ENCODE peak calls at places on chromosomes 4 and X, in seven cellular contexts. H is mammary epithelial cell, M is left ventricle myocardium inferior, I is lower leg skin, A is right lobe of liver, O is HFF-Myc, G is omental fat pad. Z is an unnamed sample.

GRCh38 chr4:1164444-1164843 is 7.9 kb downstream of the SPON2 start:
- DNase-seq in I (no peak), M (no peak), O (no peak), H (no peak), A (no peak), G (no peak), Z (no peak)

GRCh38 chr4:104591505-104591904 is 96.8 kb upstream of the CXXC4 start:
- DNase-seq in M (peak), G (no peak), A (no peak), H (no peak), I (no peak), O (no peak), Z (no peak)

GRCh38 chr4:166277851-166278250 is 404.8 kb downstream of the TLL1 start:
- DNase-seq in A (no peak), M (no peak), I (no peak), H (no peak), O (no peak), G (no peak), Z (no peak)

GRCh38 chrX:112614640-112615039 is 65.1 kb downstream of the LHFPL1 start:
- DNase-seq in H (no peak), O (no peak), M (no peak), G (no peak), A (no peak), I (no peak), Z (no peak)

GRCh38 chr4:152117501-152117900 is 356.7 kb upstream of the GATB start:
- DNase-seq in A (no peak), G (no peak), I (no peak), O (no peak), H (no peak), M (no peak), Z (no peak)

GRCh38 chrX:134622056-134622812 is 36.0 kb downstream of the PLAC1 start:
- DNase-seq in H (peak), G (no peak), I (no peak), O (peak), A (no peak), M (no peak), Z (no peak)

GRCh38 chrX:9467181-9467580 is 2.3 kb downstream of the TBL1X start:
- DNase-seq in O (no peak), I (no peak), G (no peak), M (no peak), H (no peak), A (no peak), Z (no peak)

GRCh38 chr4:78781925-78782324 is 5.8 kb downstream of the BMP2K start:
- DNase-seq in H (no peak), O (no peak), I (no peak), M (no peak), A (no peak), G (no peak), Z (no peak)

GRCh38 chr4:74444891-74445642 is at the start of gene AREG:
- DNase-seq in H (peak), M (peak), A (peak), G (peak), I (peak), O (peak), Z (peak)
- TF ChIP-seq CTCF in H (peak), M (peak), A (peak), G (no peak), I (no peak), O (peak), Z (peak)

GRCh38 chr4:17614416-17615299 is at the start of gene MED28:
- DNase-seq in O (peak), I (peak), H (peak), G (peak), A (peak), M (peak), Z (peak)
- TF ChIP-seq CTCF in O (no peak), I (no peak), H (no peak), G (no peak), A (no peak), M (peak), Z (no peak)

GRCh38 chr4:146510942-146511341 is 10.8 kb downstream of the SLC10A7 start:
- DNase-seq in M (no peak), O (no peak), G (no peak), I (no peak), A (no peak), H (no peak), Z (no peak)
- TF ChIP-seq CTCF in M (no peak), O (peak), G (no peak), I (no peak), A (no peak), H (no peak), Z (peak)

GRCh38 chr4:32148120-32148666 is 1428.0 kb downstream of the PCDH7 start:
- DNase-seq in H (peak), O (no peak), A (no peak), G (no peak), I (no peak), M (no peak), Z (no peak)

GRCh38 chr4:32140636-32141035 is 1420.5 kb downstream of the PCDH7 start:
- DNase-seq in H (peak), A (no peak), O (no peak), I (no peak), M (no peak), G (no peak), Z (no peak)

GRCh38 chr4:32142075-32142474 is 1421.9 kb downstream of the PCDH7 start:
- DNase-seq in H (no peak), M (no peak), I (no peak), A (no peak), O (no peak), G (no peak), Z (no peak)

GRCh38 chr4:32147446-32148064 is 1427.4 kb downstream of the PCDH7 start:
- DNase-seq in A (no peak), O (no peak), I (no peak), H (peak), G (no peak), M (no peak), Z (no peak)

DNA sequence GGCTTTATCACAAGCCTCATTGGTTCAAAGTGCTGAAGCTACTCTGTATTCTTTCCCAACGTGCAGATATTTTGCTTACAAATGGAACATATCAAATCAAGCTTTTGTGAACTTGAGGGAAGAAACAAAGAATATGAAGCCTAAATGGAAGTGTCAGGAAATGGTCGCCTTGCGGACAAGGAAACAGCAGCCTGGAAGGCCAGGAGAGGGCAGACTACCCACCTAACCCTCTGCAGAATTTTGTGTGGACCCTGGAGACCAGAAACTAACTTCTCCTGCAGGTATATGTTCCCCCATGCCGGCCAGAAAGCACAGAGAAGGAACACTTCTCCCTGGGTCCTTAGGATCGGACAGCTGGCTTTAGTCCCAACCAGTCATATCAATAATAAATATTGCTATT is 1425.8 kb downstream of the PCDH7 start:
- DNase-seq in A (no peak), I (no peak), O (no peak), H (no peak), M (no peak), G (no peak), Z (no peak)
- TF ChIP-seq CTCF in A (no peak), I (no peak), O (no peak), H (no peak), M (no peak), G (no peak), Z (no peak)

GRCh38 chrX:12379666-12380065 is 241.4 kb downstream of the FRMPD4 start:
- DNase-seq in I (no peak), M (no peak), A (no peak), H (peak), G (no peak), O (no peak), Z (no peak)

GRCh38 chrX:12378263-12378662 is 240.0 kb downstream of the FRMPD4 start:
- DNase-seq in O (no peak), A (no peak), H (no peak), I (no peak), G (no peak), M (no peak), Z (no peak)

GRCh38 chrX:12378706-12379105 is 240.4 kb downstream of the FRMPD4 start:
- DNase-seq in A (no peak), O (no peak), I (no peak), M (no peak), H (no peak), G (no peak), Z (no peak)

DNA sequence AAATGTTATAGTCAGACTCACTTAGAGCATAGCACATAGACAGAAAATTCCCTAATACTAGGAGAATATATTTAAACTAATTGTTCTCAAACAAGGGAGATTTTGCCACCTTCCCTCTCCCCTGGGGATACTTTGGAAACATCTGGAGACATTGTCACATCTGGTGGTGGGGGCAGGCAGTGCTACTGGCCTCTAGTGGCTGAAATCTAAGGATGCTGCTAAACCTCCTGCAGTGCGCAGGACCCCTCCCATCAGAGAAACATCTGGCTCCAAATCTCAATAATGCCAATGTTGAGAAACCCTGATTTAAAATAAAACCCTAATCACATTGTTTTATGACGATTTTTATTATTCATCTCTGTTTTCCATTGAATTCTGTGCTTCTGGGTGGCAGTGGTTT is 244.9 kb downstream of the FRMPD4 start:
- DNase-seq in M (no peak), G (no peak), O (no peak), A (no peak), H (no peak), I (no peak), Z (no peak)
- TF ChIP-seq CTCF in M (no peak), G (no peak), O (peak), A (no peak), H (peak), I (no peak), Z (peak)

DNA sequence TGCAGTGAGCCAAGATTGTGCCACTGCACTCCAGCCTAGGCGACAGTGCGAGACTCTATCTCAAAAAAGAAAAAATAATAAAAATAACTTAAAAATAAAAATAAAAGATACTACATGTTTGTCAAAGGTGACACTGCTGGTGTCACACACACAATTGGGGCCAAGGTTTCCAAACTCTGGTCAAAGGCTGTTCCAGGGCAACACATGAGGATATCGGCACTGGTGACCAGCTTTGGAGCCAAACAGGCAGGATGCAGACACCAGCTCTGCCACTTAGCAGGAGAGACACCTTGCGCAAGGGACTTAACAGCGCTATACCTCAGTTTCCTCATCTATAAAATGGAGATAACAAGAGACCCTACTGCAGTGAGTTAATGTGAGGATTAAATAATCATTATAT is 52.3 kb downstream of the CD99L2 start:
- DNase-seq in H (no peak), O (no peak), M (no peak), G (no peak), A (peak), I (no peak), Z (no peak)
- TF ChIP-seq CTCF in H (no peak), O (no peak), M (no peak), G (no peak), A (no peak), I (no peak), Z (no peak)

DNA sequence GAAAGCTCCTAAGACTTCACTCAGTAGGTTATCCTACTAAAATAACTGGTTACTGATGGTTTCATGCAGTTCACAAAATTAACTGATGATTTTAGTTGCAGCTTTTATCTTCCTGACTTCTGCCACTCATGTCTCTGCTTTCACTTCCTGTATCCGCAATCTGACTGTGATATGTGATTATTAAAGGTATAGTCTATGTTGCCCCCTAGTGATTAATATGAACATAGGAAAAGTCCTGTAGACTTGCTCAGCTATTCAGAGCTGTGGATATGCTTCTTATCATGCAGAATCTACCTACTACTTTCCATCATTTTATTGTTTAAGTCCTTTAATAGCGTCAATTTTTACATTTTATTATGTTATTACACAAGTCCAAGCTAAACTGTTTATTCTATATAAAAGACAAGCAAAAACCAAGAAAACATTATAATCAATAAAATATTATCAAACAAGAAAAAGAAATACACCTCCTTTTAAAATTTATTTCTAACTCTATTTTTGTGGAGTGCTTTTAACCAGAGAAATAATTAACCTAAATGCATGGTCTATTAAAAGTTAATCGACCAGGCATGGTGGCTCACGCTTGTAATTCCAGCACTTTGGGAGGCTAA is 40.6 kb upstream of the TLR2 start:
- DNase-seq in A (no peak), I (no peak), H (peak), M (no peak), O (peak), G (no peak), Z (no peak)
- TF ChIP-seq CTCF in A (peak), I (no peak), H (peak), M (peak), O (peak), G (no peak), Z (peak)

Z was measured in chondrocyte.